ENCODE peak calls at places on chromosomes 7 and 10, in four cellular contexts. E is stomach, J is K562, A is HepG2. M is an unnamed sample.

GRCh38 chr10:44249490-44249889 is 135.4 kb downstream of the CXCL12 start:
- DNase-seq in E (no peak), J (no peak), A (no peak), M (no peak)

GRCh38 chr10:131258256-131258655 is 53.3 kb downstream of the TCERG1L start:
- DNase-seq in E (no peak), A (no peak), J (no peak), M (no peak)

GRCh38 chr10:1627945-1628344 is 109.4 kb downstream of the ADARB2 start:
- DNase-seq in A (no peak), J (no peak), E (no peak), M (no peak)

GRCh38 chr7:133690740-133691139 is 436.4 kb upstream of the LRGUK start:
- DNase-seq in A (no peak), E (no peak), J (no peak), M (no peak)

GRCh38 chr7:2713370-2713769 is 25.4 kb downstream of the AMZ1 start:
- DNase-seq in E (no peak), J (peak; percentile 36), A (no peak), M (no peak)

GRCh38 chr7:50068850-50069551 is 24.0 kb downstream of the ZPBP start:
- DNase-seq in J (no peak), E (peak; percentile 54), A (no peak), M (no peak)

GRCh38 chr10:7357193-7357592 is 53.6 kb downstream of the SFMBT2 start:
- DNase-seq in J (no peak), E (no peak), A (no peak), M (no peak)

GRCh38 chr7:75537731-75538130 is 45.6 kb downstream of the SPDYE5 start:
- DNase-seq in A (no peak), E (no peak), J (no peak), M (no peak)

GRCh38 chr7:40986351-40986873 is 716.5 kb downstream of the INHBA start:
- DNase-seq in A (no peak), J (no peak), E (no peak), M (no peak)

GRCh38 chr7:18192228-18192627 is 164.6 kb upstream of the PRPS1L1 start:
- DNase-seq in J (no peak), E (no peak), A (no peak), M (no peak)

GRCh38 chr10:125707852-125708468 is 11.5 kb upstream of the EDRF1 start:
- DNase-seq in A (peak; percentile 46), E (no peak), J (no peak), M (no peak)

GRCh38 chr10:84375011-84375410 is 46.6 kb downstream of the CCSER2 start:
- DNase-seq in J (peak; percentile 43), E (peak; percentile 41), A (peak; percentile 51), M (no peak)

GRCh38 chr7:155665957-155666287 is 21.5 kb downstream of the RBM33 start:
- DNase-seq in A (no peak), J (no peak), E (no peak), M (no peak)

GRCh38 chr7:86708334-86708733 is 64.6 kb downstream of the GRM3 start:
- DNase-seq in E (no peak), A (no peak), J (no peak), M (no peak)

GRCh38 chr7:22931011-22931410 is 82.9 kb downstream of the HYCC1 start:
- DNase-seq in J (no peak), A (no peak), E (no peak), M (no peak)

GRCh38 chr10:28496481-28496961 is 36.4 kb upstream of the WAC start:
- DNase-seq in A (peak; percentile 15), J (no peak), E (no peak), M (no peak)

GRCh38 chr7:14389052-14389988 is 399.9 kb upstream of the ETV1 start:
- DNase-seq in J (no peak), E (no peak), A (no peak), M (no peak)

GRCh38 chr7:47884675-47885074 is 63.6 kb downstream of the PKD1L1 start:
- DNase-seq in A (no peak), E (no peak), J (no peak), M (no peak)

GRCh38 chr7:73851410-73852338 is 9.3 kb upstream of the TMEM270 start:
- DNase-seq in A (peak; percentile 52), E (no peak), J (peak; percentile 61), M (no peak)

GRCh38 chr7:46859963-46860475 is 721.9 kb downstream of the TNS3 start:
- DNase-seq in A (no peak), E (no peak), J (no peak), M (no peak)

GRCh38 chr7:131196808-131197207 is 130.9 kb upstream of the MKLN1 start:
- DNase-seq in A (no peak), E (no peak), J (no peak), M (no peak)

DNA sequence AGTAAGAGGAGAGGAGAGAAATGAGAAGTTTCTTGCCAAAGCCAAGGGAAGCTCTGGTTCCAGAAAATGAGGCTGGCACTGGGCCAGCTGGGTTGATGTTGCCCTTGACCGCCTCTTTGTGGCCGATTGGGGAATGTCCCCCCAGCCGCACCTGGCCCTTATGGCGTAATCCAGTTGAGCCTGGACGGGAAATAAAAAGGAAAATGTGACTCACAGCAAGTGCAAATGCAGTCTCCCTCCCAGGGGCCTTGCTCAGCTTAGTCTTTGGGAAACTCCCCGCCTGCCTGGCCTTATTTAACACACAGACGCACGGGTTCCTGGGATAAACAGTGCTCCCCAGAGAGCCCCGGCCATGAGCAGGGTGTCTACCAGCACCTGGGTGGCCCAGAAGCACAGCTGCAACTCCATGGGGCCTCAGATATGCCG is 174.8 kb downstream of the KIAA1217 start:
- DNase-seq in E (peak; percentile 95), J (peak; percentile 80), A (peak; percentile 63), M (peak; percentile 48)
- TF ChIP-seq POLR2AphosphoS5 in E (peak; percentile 93), J (no peak), A (no peak), M (no peak)

GRCh38 chr10:5888352-5888751 is 1.3 kb downstream of the ANKRD16 start:
- DNase-seq in E (no peak), J (no peak), A (peak; percentile 60), M (no peak)

GRCh38 chr10:5891009-5891408 is 966 bp downstream of the FBH1 start:
- DNase-seq in A (no peak), J (no peak), E (no peak), M (no peak)

GRCh38 chr10:5890519-5890878 is 456 bp downstream of the FBH1 start:
- DNase-seq in E (no peak), J (no peak), A (peak; percentile 29), M (no peak)

GRCh38 chr10:5888843-5889623 is 660 bp downstream of the ANKRD16 start:
- DNase-seq in E (peak; percentile 34), J (peak; percentile 39), A (peak; percentile 25), M (no peak)

DNA sequence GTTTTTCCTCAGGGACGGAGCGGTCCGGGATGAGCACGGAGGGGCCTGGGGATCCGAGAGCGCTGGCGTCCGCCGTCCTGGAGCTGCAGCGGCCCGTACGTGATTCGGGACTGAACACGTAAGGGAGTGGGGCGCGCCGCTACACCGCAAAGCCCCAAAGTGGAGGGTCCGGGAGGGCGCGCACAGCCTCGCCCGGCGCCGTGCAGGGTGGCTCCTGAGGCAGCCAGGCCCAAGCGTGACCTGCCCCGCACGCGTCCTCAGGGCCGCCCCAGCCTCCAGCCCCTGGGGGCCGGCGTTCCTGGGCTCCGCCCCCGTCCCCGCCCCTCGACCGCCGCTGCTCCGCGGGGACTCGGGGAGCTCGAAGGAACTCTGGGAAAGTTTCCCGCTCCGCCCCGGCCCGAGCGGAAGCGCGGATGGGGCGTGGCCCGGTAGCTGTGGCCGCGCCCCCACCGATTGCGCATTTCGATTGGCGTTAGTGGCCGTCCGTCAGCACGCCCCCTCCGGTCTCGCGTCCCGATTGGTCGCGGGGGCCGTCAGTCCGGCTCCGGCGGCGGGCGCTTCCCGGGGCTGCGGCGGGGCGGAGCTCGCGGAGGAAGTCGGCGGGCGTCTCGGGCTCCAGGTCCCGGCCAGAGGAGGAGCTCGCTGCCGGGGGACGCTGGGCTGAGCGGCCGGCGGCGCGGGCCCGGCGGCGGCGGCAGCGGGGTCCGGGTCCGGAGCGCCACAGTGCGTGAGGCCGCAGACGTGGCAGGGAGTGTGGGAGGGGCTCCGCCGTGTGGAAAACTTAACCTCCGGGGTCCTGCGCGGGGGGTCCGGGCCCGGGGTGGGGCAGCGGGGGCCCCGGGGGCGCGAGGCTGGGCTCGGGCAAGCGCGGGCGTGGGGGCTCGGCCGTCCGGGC is at the start of the genes ANKRD16 and FBH1:
- DNase-seq in A (peak; percentile 93), J (peak; percentile 98), E (peak; percentile 99), M (peak; percentile 93)
- TF ChIP-seq POLR2A in A (peak; percentile 97), J (peak; percentile 90), E (no peak), M (peak; percentile 91)

DNA sequence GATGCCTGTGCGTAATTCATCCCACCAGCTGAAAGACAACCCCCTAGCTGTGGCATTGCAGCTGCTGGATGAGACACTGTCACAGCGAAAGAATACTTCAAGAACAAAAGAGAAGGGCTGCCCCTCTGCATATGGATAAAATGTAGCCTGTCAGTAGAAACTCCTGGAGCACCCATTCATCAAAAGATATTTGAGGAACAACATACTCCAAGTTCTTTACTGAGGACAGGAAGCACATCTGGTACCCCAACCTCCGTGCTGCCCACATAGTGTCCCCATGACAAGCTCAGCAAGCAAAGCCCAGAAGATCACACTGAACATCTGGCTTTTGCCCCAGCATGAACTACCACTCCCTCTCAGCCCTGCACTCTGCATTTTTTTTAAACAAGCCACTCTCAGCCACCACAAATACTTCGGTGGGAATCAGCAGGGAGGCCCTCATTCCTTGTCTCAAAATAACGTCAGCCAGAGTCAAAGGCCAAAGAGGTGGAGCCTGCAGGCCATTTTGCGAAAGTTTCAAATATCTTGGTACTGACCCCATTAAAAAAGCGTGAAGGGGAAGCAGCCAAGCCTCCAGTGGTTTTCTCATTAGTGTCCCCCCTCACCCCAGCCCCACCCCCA is 1.7 kb downstream of the CREB3L2 start:
- DNase-seq in A (peak; percentile 66), E (peak; percentile 33), J (peak; percentile 60), M (no peak)
- TF ChIP-seq POLR2AphosphoS5 in A (no peak), E (no peak), J (no peak), M (no peak)

GRCh38 chr7:5596896-5597246 is 173.2 kb upstream of the TNRC18 start:
- DNase-seq in A (no peak), J (no peak), E (no peak), M (no peak)

GRCh38 chr7:5595545-5596045 is 172.0 kb upstream of the TNRC18 start:
- DNase-seq in J (peak; percentile 51), A (no peak), E (no peak), M (no peak)

GRCh38 chr7:5596046-5596895 is 172.6 kb upstream of the TNRC18 start:
- DNase-seq in J (peak; percentile 58), A (no peak), E (peak; percentile 36), M (no peak)

GRCh38 chr7:5597772-5598171 is 174.1 kb upstream of the TNRC18 start:
- DNase-seq in E (no peak), J (no peak), A (no peak), M (no peak)

GRCh38 chr7:5594616-5595544 is 171.2 kb upstream of the TNRC18 start:
- DNase-seq in A (no peak), J (peak; percentile 20), E (no peak), M (no peak)
- TF ChIP-seq POLR2A in A (no peak), J (no peak), E (no peak), M (peak; percentile 8)

GRCh38 chr7:148332191-148332590 is 258.4 kb upstream of the C7orf33 start:
- DNase-seq in A (no peak), J (no peak), E (no peak), M (no peak)
- TF ChIP-seq POLR2AphosphoS5 in A (no peak), J (no peak), E (no peak), M (no peak)

GRCh38 chr7:29194594-29195417 is at the start of gene CHN2:
- DNase-seq in E (peak; percentile 75), J (no peak), A (peak; percentile 73), M (peak; percentile 16)
- TF ChIP-seq POLR2A in E (no peak), J (no peak), A (peak; percentile 75), M (no peak)